ENCODE peak calls at places on chromosomes 1 and 21, in nine cellular contexts. K is fibroblast of lung; O is CD8-positive, alpha-beta T cell; J is PC-3; U is left ventricle myocardium inferior; V is RWPE1; S is uterus; X is A673; T is Panc1. L is an unnamed sample.

GRCh38 chr1:38028671-38029070 is 16.1 kb downstream of the UTP11 start:
- DNase-seq in O (no peak), V (no peak), J (no peak), T (no peak), U (no peak), S (no peak), K (no peak), X (no peak), L (no peak)

GRCh38 chr1:211634461-211634860 is 41.0 kb downstream of the NEK2 start:
- DNase-seq in T (no peak), K (no peak), J (no peak), U (no peak), S (no peak), X (no peak), V (no peak), O (no peak), L (no peak)

GRCh38 chr1:170586942-170587593 is 55.1 kb downstream of the GORAB start:
- DNase-seq in O (no peak), J (no peak), K (peak; percentile 75), V (no peak), X (no peak), U (no peak), T (no peak), S (peak; percentile 35), L (no peak)

GRCh38 chr1:47113178-47113577 is 24.1 kb upstream of the CYP4A22 start:
- DNase-seq in T (no peak), O (no peak), U (no peak), J (no peak), K (no peak), S (no peak), V (no peak), X (no peak), L (no peak)

GRCh38 chr1:9652379-9653194 is 1.1 kb downstream of the PIK3CD start:
- DNase-seq in U (peak; percentile 35), T (no peak), K (no peak), O (peak; percentile 66), V (no peak), S (no peak), J (no peak), X (no peak), L (peak; percentile 61)

GRCh38 chr1:8684590-8684989 is 132.8 kb downstream of the RERE start:
- DNase-seq in S (no peak), J (no peak), V (no peak), T (no peak), U (no peak), O (no peak), K (no peak), X (peak; percentile 57), L (no peak)

GRCh38 chr1:43973981-43974442 is 748 bp upstream of the ATP6V0B start:
- DNase-seq in V (peak; percentile 32), J (no peak), S (no peak), U (no peak), X (no peak), O (no peak), K (no peak), T (no peak), L (no peak)

GRCh38 chr1:911875-912739 is 11.6 kb upstream of the SAMD11 start:
- DNase-seq in S (peak; percentile 17), J (no peak), X (no peak), V (no peak), O (no peak), T (no peak), U (no peak), K (no peak), L (no peak)

GRCh38 chr1:190864013-190864610 is 386.4 kb upstream of the BRINP3 start:
- DNase-seq in K (no peak), J (no peak), O (no peak), X (no peak), T (no peak), U (no peak), S (no peak), V (no peak), L (no peak)

GRCh38 chr21:45998871-45999580 is 17.5 kb downstream of the COL6A1 start:
- DNase-seq in S (peak; percentile 20), T (no peak), K (no peak), O (no peak), V (no peak), X (no peak), J (no peak), U (peak; percentile 9), L (no peak)

GRCh38 chr1:174999926-175000696 is at the start of gene CACYBP:
- DNase-seq in V (no peak), T (no peak), K (no peak), S (no peak), U (no peak), J (no peak), O (no peak), X (no peak), L (no peak)

GRCh38 chr1:201051399-201051798 is 27.9 kb upstream of the KIF21B start:
- DNase-seq in K (no peak), V (no peak), X (no peak), J (no peak), O (no peak), T (no peak), S (no peak), U (no peak), L (no peak)

GRCh38 chr1:223401873-223402789 is 8.9 kb downstream of the CCDC185 start:
- DNase-seq in T (no peak), V (peak; percentile 93), K (peak; percentile 79), J (peak; percentile 78), U (no peak), O (no peak), S (no peak), X (peak; percentile 7), L (no peak)

GRCh38 chr21:31251686-31252085 is 92.4 kb downstream of the TIAM1 start:
- DNase-seq in V (no peak), X (no peak), O (no peak), S (no peak), J (no peak), K (no peak), U (no peak), T (no peak), L (no peak)
- H3K27ac ChIP-seq in V (no peak overlapping the region), X (no peak overlapping the region), O (no peak overlapping the region), S (no peak overlapping the region), J (no peak overlapping the region), K (no peak overlapping the region), U (no peak overlapping the region), T (no peak overlapping the region), L (no peak overlapping the region)

DNA sequence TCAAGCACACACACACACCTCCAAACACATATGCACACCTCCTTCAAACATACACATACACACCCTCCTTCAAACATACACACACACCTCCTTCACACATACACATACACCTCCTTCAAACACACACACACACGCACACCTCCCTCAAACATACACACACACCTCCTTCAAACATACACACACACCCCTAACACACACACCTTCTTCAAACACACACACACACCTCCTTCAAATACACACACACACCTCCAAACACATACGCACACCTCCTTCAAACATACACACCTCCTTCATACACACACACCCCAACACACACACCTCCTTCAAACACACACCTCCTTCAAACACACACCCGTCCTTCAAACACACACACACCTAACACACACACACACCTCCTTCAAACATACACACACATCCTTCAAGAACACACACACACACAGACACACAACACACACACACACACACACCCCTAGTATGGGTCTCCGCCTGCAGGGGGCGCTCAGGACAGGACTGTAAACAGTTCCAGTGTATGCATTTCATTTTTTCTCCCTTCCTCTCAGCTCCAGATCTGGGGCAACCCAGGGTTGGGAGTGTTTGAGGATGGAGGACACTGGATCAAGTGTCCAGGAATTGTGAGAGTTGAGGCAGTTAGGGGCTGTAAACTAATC is 12.1 kb downstream of the LGR6 start:
- DNase-seq in S (no peak), K (no peak), U (no peak), X (no peak), O (no peak), V (no peak), J (no peak), T (no peak), L (no peak)
- TF ChIP-seq CTCF in S (no peak), K (no peak), U (no peak), X (peak; percentile 50), O (no peak), V (no peak), J (peak; percentile 50), T (peak; percentile 53), L (no peak)

DNA sequence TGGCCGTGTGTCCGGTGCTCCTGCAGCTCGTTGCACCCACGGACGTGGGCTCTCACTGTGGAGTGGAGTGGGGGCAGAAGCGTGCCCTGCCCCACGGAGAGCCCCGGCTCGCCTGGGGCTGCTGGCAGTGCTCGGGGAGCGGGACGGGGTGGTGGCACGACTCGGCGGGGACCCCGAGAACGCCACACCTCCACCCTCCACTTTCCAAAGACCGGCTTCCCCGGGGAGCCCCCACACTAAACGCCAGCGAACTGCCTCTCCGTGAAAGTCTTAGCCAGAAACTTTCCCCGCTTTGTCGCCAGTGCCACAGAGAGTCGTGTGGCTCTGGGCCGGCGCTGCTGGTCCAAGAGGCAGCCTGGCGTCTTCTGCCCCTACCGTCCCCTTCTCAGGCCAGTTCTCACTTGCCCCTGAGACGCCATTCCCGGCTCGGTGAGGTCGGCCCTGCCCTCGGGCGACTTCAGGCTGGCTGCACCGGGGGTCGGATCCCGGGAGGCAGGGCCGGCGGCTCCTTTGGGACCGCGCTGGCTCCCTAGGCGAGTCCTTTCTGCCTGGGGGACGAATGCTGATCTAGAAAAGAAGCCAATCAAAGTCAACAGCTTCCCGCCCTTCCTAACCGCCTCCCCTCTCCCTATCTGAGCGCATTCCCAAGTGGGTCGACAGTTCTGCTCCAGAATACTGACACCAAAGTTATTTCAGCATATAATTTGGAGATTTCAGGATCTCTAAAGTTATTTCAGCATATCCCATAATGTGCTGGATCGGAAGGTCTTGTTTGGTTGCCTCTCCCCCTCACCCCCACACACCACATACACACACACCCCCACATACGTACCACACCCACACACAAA is 2.6 kb upstream of the SAMD13 start:
- DNase-seq in V (peak; percentile 34), S (peak; percentile 20), J (peak; percentile 43), K (peak; percentile 25), X (peak; percentile 70), T (peak; percentile 54), U (peak; percentile 26), O (no peak), L (peak; percentile 75)
- H3K27ac ChIP-seq in V (peak overlapping the region; percentile 72), S (peak overlapping the region; percentile 82), J (peak overlapping the region; percentile 80), K (peak overlapping the region; percentile 66), X (peak overlapping the region; percentile 79), T (peak overlapping the region; percentile 79), U (peak overlapping the region; percentile 92), O (peak overlapping the region; percentile 8), L (peak overlapping the region; percentile 86)

GRCh38 chr1:208008534-208008933 is 97.6 kb upstream of the CD34 start:
- DNase-seq in K (no peak), O (no peak), X (no peak), U (no peak), T (no peak), V (no peak), J (no peak), S (no peak), L (no peak)

GRCh38 chr1:208010070-208010469 is 99.1 kb upstream of the CD34 start:
- DNase-seq in U (no peak), O (no peak), S (no peak), T (no peak), X (no peak), J (no peak), K (no peak), V (no peak), L (no peak)

GRCh38 chr1:208007938-208008342 is 97.0 kb upstream of the CD34 start:
- DNase-seq in V (peak; percentile 39), S (no peak), T (no peak), O (no peak), U (no peak), J (peak; percentile 78), K (peak; percentile 54), X (no peak), L (no peak)

GRCh38 chr1:208010487-208011079 is 99.7 kb upstream of the CD34 start:
- DNase-seq in T (no peak), X (no peak), U (no peak), J (no peak), O (no peak), S (no peak), V (no peak), K (no peak), L (no peak)

GRCh38 chr1:208009303-208009702 is 98.4 kb upstream of the CD34 start:
- DNase-seq in X (no peak), U (no peak), J (no peak), S (no peak), T (no peak), V (no peak), K (no peak), O (no peak), L (no peak)
- TF ChIP-seq CTCF in X (no peak), U (no peak), J (no peak), S (no peak), T (no peak), V (no peak), K (no peak), O (no peak), L (no peak)